ENCODE peak calls at places on chromosomes 4 and X, in ten cellular contexts. W is hepatocyte, V is uterus, P is astrocyte of the spinal cord, U is GM12864, X is cardiac muscle cell, I is heart right ventricle, J is brain microvascular endothelial cell, C is heart left ventricle, G is stomach. B is an unnamed sample.

GRCh38 chrX:109409181-109409580 is 72.7 kb downstream of the GUCY2F start:
- DNase-seq in W (no peak), V (no peak), P (no peak), U (no peak), X (no peak), I (no peak), J (no peak), C (no peak), G (no peak), B (no peak)

GRCh38 chr4:2416564-2417195 is 1.8 kb downstream of the ZFYVE28 start:
- DNase-seq in W (no peak), V (no peak), P (peak; percentile 20), U (no peak), X (peak; percentile 22), I (no peak), J (no peak), C (peak; percentile 46), G (peak; percentile 45), B (no peak)

GRCh38 chr4:154626793-154627484 is 14.5 kb upstream of the FGG start:
- DNase-seq in W (peak; percentile 88), V (peak; percentile 28), P (peak; percentile 48), U (peak; percentile 5), X (peak; percentile 87), I (peak; percentile 33), J (peak; percentile 51), C (peak; percentile 36), G (peak; percentile 65), B (peak; percentile 69)

GRCh38 chr4:26330186-26330787 is 9.5 kb downstream of the RBPJ start:
- DNase-seq in W (peak; percentile 78), V (no peak), P (peak; percentile 79), U (no peak), X (peak; percentile 69), I (no peak), J (peak; percentile 69), C (no peak), G (no peak), B (peak; percentile 68)

GRCh38 chr4:38132140-38132673 is 172.0 kb downstream of the PTTG2 start:
- DNase-seq in W (peak; percentile 83), V (peak; percentile 83), P (peak; percentile 98), U (peak; percentile 99), X (peak; percentile 66), I (no peak), J (peak; percentile 98), C (peak; percentile 50), G (no peak), B (peak; percentile 36)

GRCh38 chr4:107800686-107801085 is 24.0 kb upstream of the SGMS2 start:
- DNase-seq in W (no peak), V (no peak), P (no peak), U (no peak), X (no peak), I (no peak), J (no peak), C (no peak), G (no peak), B (no peak)

GRCh38 chrX:50747471-50747900 is 66.5 kb downstream of the SHROOM4 start:
- DNase-seq in W (peak; percentile 16), V (no peak), P (peak; percentile 17), U (no peak), X (peak; percentile 21), I (no peak), J (no peak), C (no peak), G (no peak), B (peak; percentile 66)

GRCh38 chr4:48141048-48141447 is 7.0 kb upstream of the TXK start:
- DNase-seq in W (peak; percentile 56), V (no peak), P (peak; percentile 63), U (no peak), X (peak; percentile 54), I (no peak), J (no peak), C (no peak), G (no peak), B (peak; percentile 71)

GRCh38 chr4:52192697-52193096 is 141.6 kb downstream of the SPATA18 start:
- DNase-seq in W (no peak), V (no peak), P (no peak), U (no peak), X (no peak), I (no peak), J (no peak), C (no peak), G (no peak), B (peak; percentile 89)

DNA sequence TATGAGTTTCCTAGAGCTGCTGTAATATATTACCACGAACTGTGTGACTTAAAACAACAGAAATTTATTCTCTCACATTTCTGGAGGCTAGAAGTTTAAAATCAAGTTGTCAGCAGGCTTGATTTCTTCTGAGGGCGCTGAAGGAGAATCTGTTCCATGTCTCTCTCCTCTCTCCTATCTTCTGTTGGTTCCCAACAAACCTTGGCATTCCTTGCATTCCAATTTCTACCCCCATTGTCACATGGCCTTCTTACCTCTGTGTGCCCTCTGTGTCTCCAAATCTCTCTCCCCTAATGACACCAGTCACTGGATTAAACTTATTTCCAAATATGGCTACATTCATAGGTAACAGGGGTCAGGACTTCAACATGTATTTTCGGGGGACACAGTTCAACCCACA is 672.7 kb downstream of the RPA4 start:
- DNase-seq in W (no peak), V (no peak), P (no peak), U (no peak), X (peak; percentile 5), I (no peak), J (no peak), C (no peak), G (no peak), B (no peak)
- TF ChIP-seq CTCF in W (no peak), V (no peak), P (no peak), U (no peak), X (no peak), I (no peak), J (no peak), C (no peak), G (no peak), B (no peak)

DNA sequence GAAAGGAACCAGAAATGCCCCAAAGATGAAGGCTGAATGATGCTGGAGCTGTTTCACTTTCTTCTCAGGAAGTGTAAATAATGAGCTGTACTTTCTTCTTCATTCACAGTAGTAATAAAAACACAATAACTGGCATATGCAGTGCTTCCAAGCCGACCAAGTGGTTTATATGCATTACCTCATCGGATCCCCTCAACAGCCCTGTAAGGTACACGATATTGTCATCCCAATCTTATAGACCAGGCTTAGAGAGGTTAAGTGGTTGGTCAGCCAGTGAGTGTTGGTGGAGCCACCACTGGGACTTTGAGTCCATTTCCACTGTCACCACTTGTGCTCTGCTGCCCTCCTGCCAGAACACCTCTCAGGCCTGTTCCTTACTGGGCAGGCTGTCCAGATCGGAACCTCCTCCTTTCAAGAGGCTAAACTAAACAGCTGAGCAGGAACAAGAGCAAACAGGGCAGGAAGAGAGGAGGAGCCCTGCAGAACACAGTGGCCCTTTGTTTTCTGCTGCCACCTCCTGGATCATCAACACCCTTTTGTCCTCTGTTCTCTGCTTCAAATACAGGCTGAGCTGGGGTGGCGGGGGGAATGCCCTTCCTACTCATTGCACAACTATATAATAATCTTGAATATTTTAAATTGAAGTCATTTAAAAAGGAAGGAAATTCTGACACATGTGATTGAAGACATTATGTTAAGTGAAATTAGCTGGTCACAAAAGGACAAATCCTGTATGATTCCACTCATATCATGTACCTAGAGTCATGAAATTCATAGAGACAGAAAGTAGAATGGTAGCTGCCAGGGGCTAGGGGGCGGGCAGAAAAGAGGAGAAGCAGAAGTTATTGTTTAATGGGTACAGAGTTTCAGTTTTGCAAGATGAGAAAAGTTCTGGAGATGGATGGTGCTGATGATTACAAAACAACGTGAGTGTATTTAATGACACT is 112.5 kb upstream of the ATP6AP2 start:
- DNase-seq in W (peak; percentile 56), V (peak; percentile 26), P (peak; percentile 29), U (peak; percentile 16), X (peak; percentile 85), I (peak; percentile 16), J (peak; percentile 16), C (peak; percentile 51), G (peak; percentile 58), B (peak; percentile 66)
- TF ChIP-seq CTCF in W (peak; percentile 40), V (no peak), P (peak; percentile 37), U (peak; percentile 42), X (peak; percentile 44), I (peak; percentile 40), J (peak; percentile 43), C (peak; percentile 25), G (peak; percentile 36), B (peak; percentile 49)

DNA sequence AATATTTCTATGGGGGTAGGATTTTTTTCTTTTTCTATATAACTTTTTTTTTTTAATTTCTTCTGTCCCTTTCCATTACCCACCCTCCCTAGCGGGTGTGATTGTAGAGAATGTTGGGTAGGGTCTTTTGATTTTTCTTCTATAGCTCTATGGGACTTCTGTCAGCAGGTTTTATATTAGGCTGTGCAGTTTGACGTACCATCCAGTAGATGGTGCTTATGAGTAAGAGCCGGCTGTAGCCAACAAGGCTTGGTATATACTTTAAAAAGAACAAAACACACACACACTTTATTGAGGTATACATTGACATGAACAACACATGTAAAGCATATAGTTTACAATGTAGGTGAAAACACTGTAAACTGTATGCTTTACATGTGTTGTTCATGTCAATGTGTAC is 247.9 kb upstream of the POF1B start:
- DNase-seq in W (no peak), V (no peak), P (no peak), U (no peak), X (peak; percentile 8), I (no peak), J (no peak), C (no peak), G (no peak), B (peak; percentile 18)
- TF ChIP-seq CTCF in W (peak; percentile 34), V (no peak), P (no peak), U (peak; percentile 51), X (no peak), I (peak; percentile 27), J (peak; percentile 37), C (no peak), G (no peak), B (peak; percentile 64)

GRCh38 chr4:23958749-23959148 is 68.9 kb upstream of the PPARGC1A start:
- DNase-seq in W (no peak), V (no peak), P (no peak), U (no peak), X (no peak), I (no peak), J (no peak), C (no peak), G (no peak), B (no peak)

GRCh38 chr4:23962462-23962861 is 72.6 kb upstream of the PPARGC1A start:
- DNase-seq in W (peak; percentile 30), V (no peak), P (no peak), U (no peak), X (no peak), I (no peak), J (no peak), C (no peak), G (peak; percentile 33), B (no peak)

GRCh38 chr4:23959401-23960148 is 69.7 kb upstream of the PPARGC1A start:
- DNase-seq in W (no peak), V (no peak), P (no peak), U (no peak), X (no peak), I (no peak), J (no peak), C (no peak), G (no peak), B (no peak)

GRCh38 chr4:23956601-23957364 is 66.9 kb upstream of the PPARGC1A start:
- DNase-seq in W (no peak), V (no peak), P (no peak), U (no peak), X (no peak), I (no peak), J (peak; percentile 36), C (no peak), G (no peak), B (no peak)

DNA sequence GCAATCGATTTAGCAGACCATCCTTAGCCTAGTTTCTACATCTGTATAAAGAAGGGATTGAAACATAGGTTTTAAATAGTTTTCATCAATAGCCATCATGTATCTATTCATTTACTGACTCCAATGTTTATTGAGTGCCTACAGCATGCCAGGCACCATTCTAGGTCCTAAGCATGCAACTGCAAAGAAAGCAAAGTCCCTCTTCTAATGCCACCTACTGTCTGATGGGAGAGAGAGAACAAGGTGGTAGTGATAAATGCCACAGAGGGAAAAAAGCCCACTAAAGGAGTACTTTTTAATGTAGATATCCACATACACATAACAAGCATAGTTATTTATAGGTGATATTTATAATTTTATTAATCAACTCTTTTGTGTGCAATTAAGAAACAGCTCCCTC is 67.6 kb upstream of the PPARGC1A start:
- DNase-seq in W (no peak), V (no peak), P (no peak), U (no peak), X (no peak), I (no peak), J (no peak), C (no peak), G (no peak), B (no peak)
- TF ChIP-seq CTCF in W (no peak), V (no peak), P (no peak), U (no peak), X (no peak), I (no peak), J (no peak), C (no peak), G (no peak), B (no peak)

B was measured in A673.